ENCODE peak calls at places on chromosomes 16 and 17, in six cellular contexts. X is ovary; V is esophagus squamous epithelium; R is effector memory CD4-positive, alpha-beta T cell; A is stomach; T is thoracic aorta. I is an unnamed sample. For H3K4me1, the result is how much of the 10 kb centered on the place peaks cover.

GRCh38 chr17:77354420-77354720 is 213.6 kb downstream of the SEC14L1 start:
- DNase-seq in V (no peak), X (no peak), A (no peak), R (no peak), T (no peak), I (no peak)

GRCh38 chr17:77613181-77613580 is 345.3 kb upstream of the TNRC6C start:
- DNase-seq in R (no peak), T (no peak), A (no peak), V (no peak), X (no peak), I (no peak)

GRCh38 chr16:23160574-23160973 is 11.3 kb upstream of the USP31 start:
- DNase-seq in X (no peak), T (no peak), V (no peak), R (no peak), A (no peak), I (no peak)

GRCh38 chr16:87203060-87203656 is 114.0 kb downstream of the C16orf95 start:
- DNase-seq in V (no peak), R (no peak), X (no peak), A (peak), T (no peak), I (peak)

GRCh38 chr16:23031508-23032098 is 117.6 kb downstream of the USP31 start:
- DNase-seq in A (no peak), T (no peak), V (no peak), R (no peak), X (no peak), I (no peak)

GRCh38 chr17:82734987-82735866 is at the start of gene FN3K:
- DNase-seq in T (no peak), A (peak), V (no peak), R (no peak), X (peak), I (peak)

GRCh38 chr16:67104061-67104460 is 5.7 kb upstream of the PHAF1 start:
- DNase-seq in T (no peak), R (no peak), V (no peak), A (no peak), X (no peak), I (no peak)

GRCh38 chr16:77298638-77299360 is 99.6 kb downstream of the SYCE1L start:
- DNase-seq in R (no peak), T (no peak), X (peak), V (no peak), A (no peak), I (no peak)

GRCh38 chr16:12132290-12132689 is 155.8 kb downstream of the SNX29 start:
- DNase-seq in A (no peak), V (no peak), T (no peak), R (no peak), X (no peak), I (no peak)

GRCh38 chr16:86574646-86575045 is 3.7 kb upstream of the FOXL1 start:
- DNase-seq in V (no peak), R (no peak), A (no peak), T (no peak), X (no peak), I (no peak)

GRCh38 chr17:47990962-47991731 is 20.2 kb downstream of the CDK5RAP3 start:
- DNase-seq in R (no peak), X (no peak), A (no peak), V (no peak), T (no peak), I (no peak)

GRCh38 chr16:66640724-66641314 is 36.3 kb downstream of the CMTM3 start:
- DNase-seq in V (no peak), X (no peak), A (no peak), T (no peak), R (no peak), I (no peak)

GRCh38 chr16:29317269-29317668 is 89.2 kb downstream of the NPIPB11 start:
- DNase-seq in T (no peak), V (no peak), X (no peak), A (no peak), R (no peak), I (peak)

GRCh38 chr16:65283238-65283651 is 161.4 kb upstream of the CDH11 start:
- DNase-seq in V (no peak), T (no peak), R (no peak), A (no peak), X (no peak), I (peak)

GRCh38 chr17:70987867-70988340 is 818.6 kb downstream of the KCNJ2 start:
- DNase-seq in R (no peak), A (no peak), X (no peak), T (no peak), V (no peak), I (no peak)

GRCh38 chr17:48624544-48625501 is 1.3 kb downstream of the HOXB9 start:
- DNase-seq in T (no peak), X (no peak), R (peak), A (no peak), V (no peak), I (no peak)

GRCh38 chr17:31275126-31275525 is 21.9 kb downstream of the OMG start:
- DNase-seq in V (no peak), X (no peak), R (no peak), T (no peak), A (no peak), I (no peak)

GRCh38 chr16:14447783-14448182 is 182.3 kb downstream of the PARN start:
- DNase-seq in X (no peak), V (no peak), T (no peak), R (no peak), A (no peak), I (no peak)

GRCh38 chr17:80474933-80475915 is 1.2 kb downstream of the NPTX1 start:
- DNase-seq in T (no peak), R (no peak), A (no peak), X (no peak), V (no peak), I (no peak)

GRCh38 chr16:27302126-27302525 is 11.6 kb upstream of the IL4R start:
- DNase-seq in X (no peak), A (no peak), V (no peak), R (no peak), T (no peak), I (no peak)

GRCh38 chr17:59278401-59278800 is 53.1 kb upstream of the YPEL2 start:
- DNase-seq in A (no peak), T (no peak), R (no peak), V (no peak), X (no peak), I (no peak)

GRCh38 chr16:30748634-30749445 is 615 bp downstream of the PHKG2 start:
- DNase-seq in R (no peak), A (no peak), V (no peak), T (no peak), X (peak), I (peak)

GRCh38 chr17:32927724-32928526 is at the start of gene TMEM98:
- DNase-seq in X (peak), V (no peak), R (no peak), A (peak), T (no peak), I (no peak)

GRCh38 chr17:30600062-30600829 is 123.0 kb downstream of the GOSR1 start:
- DNase-seq in A (peak), X (peak), V (peak), T (peak), R (peak), I (peak)

GRCh38 chr16:85531516-85531915 is 81.6 kb upstream of the GSE1 start:
- DNase-seq in X (no peak), A (no peak), V (no peak), R (no peak), T (no peak), I (peak)

GRCh38 chr17:28346746-28347246 is 10.5 kb downstream of the POLDIP2 start:
- DNase-seq in V (no peak), A (peak), R (no peak), T (no peak), X (no peak), I (no peak)

GRCh38 chr17:21351366-21352065 is 24.6 kb upstream of the KCNJ12 start:
- DNase-seq in A (no peak), R (no peak), V (no peak), X (no peak), T (no peak), I (no peak)

GRCh38 chr16:13012591-13012990 is 111.2 kb downstream of the SHISA9 start:
- DNase-seq in X (no peak), R (no peak), A (no peak), T (no peak), V (no peak), I (no peak)

GRCh38 chr17:1904273-1905052 is 74.7 kb downstream of the RPA1 start:
- DNase-seq in T (no peak), X (no peak), V (no peak), A (no peak), R (no peak), I (no peak)

GRCh38 chr16:4537376-4538066 is 1.1 kb downstream of the CDIP1 start:
- DNase-seq in A (peak), R (no peak), X (peak), T (no peak), V (no peak), I (no peak)

GRCh38 chr16:79795556-79795955 is 195.0 kb upstream of the MAF start:
- DNase-seq in V (no peak), T (no peak), A (no peak), R (no peak), X (no peak), I (no peak)

GRCh38 chr17:58338907-58339774 is 10.5 kb upstream of the TSPOAP1 start:
- DNase-seq in T (no peak), R (no peak), A (no peak), X (no peak), V (no peak), I (peak)

GRCh38 chr16:81473561-81473960 is 29.0 kb downstream of the CMIP start:
- DNase-seq in X (no peak), V (no peak), T (no peak), R (no peak), A (no peak), I (no peak)
- H3K4me1 ChIP-seq in X (under half), V (under half), T (under half), R (under half), A (half or more), I (half or more)

DNA sequence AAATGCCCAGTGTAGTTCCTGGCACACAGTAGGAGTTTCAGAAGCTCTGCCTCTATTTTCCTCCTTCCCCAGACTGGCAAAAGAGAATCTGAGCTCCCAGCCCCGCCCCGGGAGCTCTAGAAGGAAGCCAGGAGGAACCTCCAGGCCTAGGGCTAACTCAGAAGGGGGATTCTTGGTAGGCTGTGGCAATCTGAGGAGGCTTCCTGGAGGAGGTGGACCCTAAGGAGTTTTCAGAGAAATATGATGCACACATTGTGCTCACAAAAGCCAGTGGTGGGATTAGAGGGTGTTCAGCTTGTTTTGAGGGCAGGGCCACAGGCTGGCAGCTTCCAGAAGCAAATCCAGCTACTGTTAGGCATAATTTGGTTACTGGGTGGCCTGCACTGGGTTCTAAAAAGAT is 10.0 kb downstream of the ADGRG1 start:
- DNase-seq in X (no peak), A (no peak), T (no peak), V (no peak), R (no peak), I (no peak)
- H3K4me1 ChIP-seq in X (under half), A (half or more), T (under half), V (under half), R (under half), I (under half)

GRCh38 chr17:10118788-10119130 is 79.6 kb downstream of the GAS7 start:
- DNase-seq in A (no peak), T (no peak), V (no peak), R (no peak), X (no peak), I (no peak)
- H3K4me1 ChIP-seq in A (under half), T (under half), V (under half), R (under half), X (under half), I (half or more)

GRCh38 chr17:49715221-49715620 is 7.5 kb upstream of the SLC35B1 start:
- DNase-seq in V (no peak), R (peak), T (no peak), X (no peak), A (no peak), I (no peak)
- H3K4me1 ChIP-seq in V (under half), R (under half), T (under half), X (under half), A (under half), I (under half)

DNA sequence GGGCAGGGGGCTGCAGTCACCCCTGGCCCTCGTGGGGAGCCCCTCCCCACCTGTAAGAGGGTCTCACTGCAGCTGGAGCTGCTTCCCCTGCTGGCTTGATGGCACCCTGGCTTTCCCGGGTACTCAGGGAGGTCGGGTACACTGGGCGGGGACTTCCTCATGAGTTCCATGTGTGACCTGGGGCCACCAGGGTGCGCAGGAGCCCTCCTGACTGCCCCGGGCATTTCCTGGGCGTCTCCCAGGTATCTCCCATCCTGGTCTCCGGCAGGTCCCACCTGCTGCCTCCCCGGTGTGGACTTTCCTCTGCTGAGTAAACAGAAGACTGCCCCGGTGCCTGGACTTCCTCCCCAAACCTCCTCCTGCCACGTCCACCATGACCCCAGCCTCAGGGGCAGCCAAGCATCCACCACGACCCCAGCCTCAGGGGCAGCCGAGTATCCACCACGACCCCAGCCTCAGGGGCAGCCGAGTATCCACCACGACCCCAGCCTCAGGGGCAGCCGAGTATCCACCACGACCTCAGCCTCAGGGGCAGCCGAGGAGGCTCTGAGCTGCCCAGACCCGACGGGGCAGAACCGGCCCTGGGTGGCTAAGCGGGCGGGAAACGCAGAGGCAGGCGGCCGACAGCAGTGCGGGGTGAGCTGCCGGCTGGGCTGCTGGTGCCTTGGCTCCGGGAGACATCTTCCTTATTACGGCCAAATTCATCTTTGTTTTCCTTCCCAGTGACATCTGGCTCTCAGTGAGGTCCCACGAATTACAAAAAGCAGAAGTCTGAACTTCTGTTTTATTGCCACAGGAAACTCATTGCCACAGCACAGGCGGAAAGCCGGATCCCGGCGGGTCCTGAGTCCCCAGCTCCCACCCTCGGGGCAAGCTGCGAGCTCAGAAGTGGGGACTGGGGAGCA is 40.7 kb downstream of the CBFA2T3 start:
- DNase-seq in X (no peak), A (no peak), T (no peak), R (no peak), V (no peak), I (peak)
- H3K4me1 ChIP-seq in X (under half), A (under half), T (under half), R (under half), V (under half), I (half or more)

GRCh38 chr16:57997528-57998265 is 2.8 kb downstream of the ZNF319 start:
- DNase-seq in X (no peak), T (no peak), V (no peak), A (no peak), R (no peak), I (no peak)

GRCh38 chr16:57997176-57997527 is 3.3 kb downstream of the ZNF319 start:
- DNase-seq in T (no peak), A (no peak), R (no peak), V (no peak), X (no peak), I (no peak)

GRCh38 chr16:57994778-57995177 is 5.7 kb downstream of the ZNF319 start:
- DNase-seq in V (no peak), R (peak), T (no peak), A (peak), X (no peak), I (peak)

GRCh38 chr16:57995721-57996405 is 4.6 kb downstream of the ZNF319 start:
- DNase-seq in T (no peak), X (no peak), R (no peak), V (no peak), A (no peak), I (no peak)

GRCh38 chr16:57996406-57997175 is 3.9 kb downstream of the ZNF319 start:
- DNase-seq in X (no peak), R (no peak), T (no peak), A (no peak), V (no peak), I (no peak)
- H3K4me1 ChIP-seq in X (under half), R (half or more), T (under half), A (under half), V (under half), I (half or more)

DNA sequence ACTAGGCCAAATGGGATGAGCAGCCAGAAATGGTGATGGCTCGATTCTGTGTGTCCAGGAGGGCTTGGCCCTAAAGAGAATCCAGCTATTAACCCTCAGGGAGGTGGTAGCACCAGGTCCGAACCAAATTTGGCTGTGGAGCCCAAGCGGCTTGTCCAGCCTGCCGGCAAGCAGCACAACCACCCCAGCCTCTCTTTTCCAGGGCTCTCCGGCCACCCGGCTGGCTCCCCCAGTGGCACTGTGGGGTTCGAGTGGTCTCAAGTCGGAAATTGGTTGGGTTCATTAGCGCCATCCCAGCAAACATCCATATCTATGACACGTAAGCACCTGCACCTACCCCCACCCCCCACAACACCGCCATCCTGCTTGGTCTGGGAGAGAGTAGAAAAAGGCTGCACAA is 35.4 kb downstream of the PLCD3 start:
- DNase-seq in A (no peak), R (no peak), V (no peak), T (no peak), X (no peak), I (no peak)
- H3K4me1 ChIP-seq in A (under half), R (under half), V (under half), T (under half), X (under half), I (under half)

GRCh38 chr16:75111514-75112280 is 4.9 kb downstream of the LDHD start:
- DNase-seq in X (peak), V (no peak), A (no peak), T (no peak), R (no peak), I (peak)
- H3K4me1 ChIP-seq in X (under half), V (half or more), A (half or more), T (under half), R (under half), I (half or more)

DNA sequence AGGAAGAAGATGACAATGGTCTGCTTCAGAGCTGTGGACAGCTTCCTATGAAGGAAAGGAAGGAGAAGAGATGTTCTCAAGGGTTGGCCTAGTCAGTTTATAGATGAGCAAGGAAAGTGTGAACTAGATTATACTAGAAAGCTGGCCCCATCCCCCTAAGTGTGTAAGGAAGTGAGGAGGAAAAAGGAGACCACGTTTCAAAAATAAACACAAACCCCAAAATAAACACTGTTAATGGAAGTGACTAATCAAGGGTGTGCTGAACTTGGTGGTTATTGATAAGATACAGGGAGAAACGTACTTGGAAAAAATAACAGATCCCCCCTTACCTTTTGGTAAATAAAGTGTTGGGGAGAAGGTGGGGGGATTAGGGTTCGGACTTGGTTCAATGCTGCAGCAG is 267.1 kb downstream of the SOX9 start:
- DNase-seq in A (no peak), V (no peak), R (no peak), X (no peak), T (no peak), I (no peak)
- H3K4me1 ChIP-seq in A (under half), V (under half), R (under half), X (under half), T (under half), I (under half)

I was measured in left lung.